ENCODE peak calls at places on chromosome 12, in six cellular contexts. P is AG04449, O is transverse colon, E is AG10803, A is SJSA1, N is WERI-Rb-1. C is an unnamed sample.

GRCh38 chr12:125218952-125219351 is 153.7 kb downstream of the AACS start:
- DNase-seq in P (no peak), O (no peak), E (no peak), A (no peak), N (no peak), C (no peak)

GRCh38 chr12:30110970-30111586 is 327.3 kb upstream of the TMTC1 start:
- DNase-seq in P (no peak), O (no peak), E (no peak), A (no peak), N (no peak), C (no peak)

GRCh38 chr12:28367326-28367725 is 177.1 kb downstream of the CCDC91 start:
- DNase-seq in P (no peak), O (no peak), E (peak), A (no peak), N (no peak), C (no peak)

GRCh38 chr12:94225924-94226630 is 77.7 kb downstream of the PLXNC1 start:
- DNase-seq in P (no peak), O (no peak), E (no peak), A (no peak), N (no peak), C (no peak)

GRCh38 chr12:78530065-78530765 is 334.4 kb upstream of the SYT1 start:
- DNase-seq in P (no peak), O (no peak), E (peak), A (no peak), N (no peak), C (no peak)

GRCh38 chr12:124479680-124480468 is 87.5 kb downstream of the NCOR2 start:
- DNase-seq in P (no peak), O (no peak), E (no peak), A (no peak), N (peak), C (no peak)

GRCh38 chr12:70486588-70486987 is 120.5 kb downstream of the KCNMB4 start:
- DNase-seq in P (no peak), O (no peak), E (no peak), A (no peak), N (no peak), C (no peak)

GRCh38 chr12:70338531-70338930 is 27.6 kb upstream of the KCNMB4 start:
- DNase-seq in P (no peak), O (no peak), E (peak), A (no peak), N (no peak), C (no peak)

GRCh38 chr12:123971770-123972447 is 722 bp downstream of the CCDC92 start:
- DNase-seq in P (no peak), O (peak), E (no peak), A (no peak), N (peak), C (no peak)

GRCh38 chr12:49264466-49264872 is 413 bp upstream of the TUBA1C start:
- DNase-seq in P (no peak), O (no peak), E (no peak), A (no peak), N (no peak), C (no peak)

GRCh38 chr12:28108599-28108998 is 81.7 kb upstream of the CCDC91 start:
- DNase-seq in P (no peak), O (no peak), E (peak), A (no peak), N (no peak), C (no peak)

GRCh38 chr12:12992418-12993175 is 7.5 kb downstream of the HEBP1 start:
- DNase-seq in P (peak), O (peak), E (peak), A (peak), N (no peak), C (peak)

GRCh38 chr12:52975204-52975603 is 26.3 kb downstream of the KRT18 start:
- DNase-seq in P (no peak), O (no peak), E (no peak), A (no peak), N (no peak), C (no peak)

GRCh38 chr12:86613306-86613705 is 357.1 kb upstream of the MGAT4C start:
- DNase-seq in P (no peak), O (no peak), E (no peak), A (no peak), N (no peak), C (no peak)

GRCh38 chr12:98418357-98419075 is 96.9 kb upstream of the TMPO start:
- DNase-seq in P (peak), O (peak), E (peak), A (peak), N (no peak), C (peak)

DNA sequence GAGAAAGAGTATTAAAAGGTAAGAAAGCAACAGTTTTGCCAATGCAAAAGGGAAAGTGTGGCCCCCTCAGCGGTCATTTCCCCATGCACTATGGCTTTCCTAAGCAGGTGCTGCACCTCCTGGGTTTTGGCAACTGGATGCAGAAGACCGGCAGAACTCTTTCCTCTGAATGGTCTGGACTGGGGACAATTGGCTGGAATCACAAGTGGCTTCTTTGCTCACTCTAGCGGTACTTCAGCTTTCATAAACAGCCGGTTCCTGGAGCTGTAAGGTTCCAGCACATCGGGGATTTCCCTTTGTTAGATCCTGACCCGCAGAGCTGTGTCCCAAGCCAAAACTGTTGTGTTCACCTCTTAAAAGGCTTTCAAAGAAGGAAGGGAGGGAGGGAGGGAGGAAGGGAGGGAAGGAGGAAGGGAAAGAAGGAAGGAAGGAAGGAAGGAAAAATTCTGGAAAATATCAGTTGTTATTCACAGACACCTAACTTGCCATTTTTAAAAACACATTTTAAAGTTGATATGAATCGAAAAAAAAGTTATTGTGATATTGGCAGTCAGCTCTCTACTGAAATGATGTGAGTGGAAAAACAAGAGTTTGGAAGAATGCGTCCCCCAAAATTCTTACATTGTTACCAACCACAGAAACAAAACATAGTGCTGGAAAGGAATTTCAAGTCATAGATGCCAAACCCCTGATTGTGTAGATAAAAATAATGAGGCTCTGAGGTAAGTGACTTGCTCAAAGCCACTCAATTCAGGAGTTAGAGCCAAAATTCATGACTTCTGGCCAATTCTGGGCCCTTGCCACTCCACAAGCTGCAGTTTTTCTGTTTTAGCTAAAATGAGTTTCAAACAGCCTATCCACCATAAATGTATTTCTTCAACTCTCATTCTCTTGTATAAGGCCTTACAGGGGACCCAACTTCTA is 220.6 kb upstream of the HMGA2 start:
- DNase-seq in P (peak), O (peak), E (peak), A (peak), N (no peak), C (peak)
- H3K4me3 ChIP-seq in P (peak), O (no peak), E (peak), A (peak), N (no peak), C (peak)

GRCh38 chr12:54012631-54013398 is 4.0 kb downstream of the HOXC8 start:
- DNase-seq in P (no peak), O (no peak), E (no peak), A (no peak), N (no peak), C (no peak)

GRCh38 chr12:54009171-54010052 is 627 bp downstream of the HOXC8 start:
- DNase-seq in P (no peak), O (no peak), E (no peak), A (no peak), N (no peak), C (no peak)

GRCh38 chr12:54010053-54010971 is 1.5 kb downstream of the HOXC8 start:
- DNase-seq in P (no peak), O (no peak), E (no peak), A (no peak), N (no peak), C (no peak)

GRCh38 chr12:54011665-54012532 is 3.1 kb downstream of the HOXC8 start:
- DNase-seq in P (no peak), O (no peak), E (no peak), A (no peak), N (no peak), C (no peak)

DNA sequence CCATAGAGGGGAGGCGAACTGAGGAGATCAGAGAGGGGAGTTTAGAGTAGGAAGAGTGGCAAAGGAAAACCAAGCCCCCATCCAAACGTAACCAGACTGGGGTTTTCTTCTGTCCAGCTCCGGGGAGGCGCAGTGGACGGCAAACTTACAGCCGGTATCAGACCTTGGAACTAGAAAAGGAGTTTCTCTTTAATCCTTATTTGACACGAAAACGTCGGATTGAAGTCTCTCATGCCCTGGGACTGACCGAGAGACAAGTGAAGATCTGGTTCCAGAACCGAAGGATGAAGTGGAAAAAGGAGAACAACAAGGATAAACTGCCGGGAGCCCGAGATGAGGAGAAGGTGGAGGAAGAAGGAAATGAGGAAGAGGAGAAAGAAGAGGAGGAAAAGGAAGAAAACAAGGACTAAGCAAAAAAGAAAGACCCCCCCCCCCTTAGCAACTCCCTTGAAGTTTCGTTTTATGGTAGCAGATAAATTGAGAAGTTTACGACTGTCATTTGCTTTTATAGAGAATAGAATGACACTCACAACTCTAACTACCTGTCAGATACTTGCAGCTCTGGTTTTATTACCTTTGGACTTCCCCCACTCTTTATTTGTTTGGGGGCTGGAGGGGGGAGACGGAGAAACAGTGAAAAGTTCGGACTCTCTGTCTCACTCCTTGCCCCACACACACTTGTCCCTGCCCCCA is 2.3 kb downstream of the HOXC8 start:
- DNase-seq in P (no peak), O (no peak), E (no peak), A (no peak), N (no peak), C (no peak)
- H3K4me3 ChIP-seq in P (peak), O (no peak), E (peak), A (peak), N (peak), C (peak)

DNA sequence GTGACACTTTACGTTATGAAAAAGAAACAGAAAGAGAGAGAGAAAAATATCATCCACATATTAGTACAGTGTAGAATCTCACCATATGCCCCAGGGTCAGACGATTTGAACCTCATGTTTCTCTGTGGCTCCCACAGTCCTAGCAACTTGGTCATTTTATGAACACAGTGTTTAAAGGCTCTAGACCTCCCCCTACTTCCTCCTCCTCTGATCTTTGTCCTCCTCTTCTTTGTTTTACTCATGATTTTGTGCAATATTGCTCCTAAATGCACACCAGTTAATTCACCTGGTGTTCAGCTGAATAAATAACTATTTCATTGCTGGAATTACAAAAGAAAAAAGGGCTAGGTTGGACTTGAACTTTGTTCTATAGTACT is 18.2 kb downstream of the GLT1D1 start:
- DNase-seq in P (no peak), O (no peak), E (no peak), A (no peak), N (no peak), C (no peak)
- H3K4me3 ChIP-seq in P (no peak), O (no peak), E (no peak), A (no peak), N (no peak), C (no peak)

GRCh38 chr12:55721601-55722213 is 1.5 kb downstream of the RDH5 start:
- DNase-seq in P (no peak), O (no peak), E (no peak), A (no peak), N (no peak), C (no peak)
- H3K4me3 ChIP-seq in P (no peak), O (no peak), E (no peak), A (no peak), N (no peak), C (peak)

DNA sequence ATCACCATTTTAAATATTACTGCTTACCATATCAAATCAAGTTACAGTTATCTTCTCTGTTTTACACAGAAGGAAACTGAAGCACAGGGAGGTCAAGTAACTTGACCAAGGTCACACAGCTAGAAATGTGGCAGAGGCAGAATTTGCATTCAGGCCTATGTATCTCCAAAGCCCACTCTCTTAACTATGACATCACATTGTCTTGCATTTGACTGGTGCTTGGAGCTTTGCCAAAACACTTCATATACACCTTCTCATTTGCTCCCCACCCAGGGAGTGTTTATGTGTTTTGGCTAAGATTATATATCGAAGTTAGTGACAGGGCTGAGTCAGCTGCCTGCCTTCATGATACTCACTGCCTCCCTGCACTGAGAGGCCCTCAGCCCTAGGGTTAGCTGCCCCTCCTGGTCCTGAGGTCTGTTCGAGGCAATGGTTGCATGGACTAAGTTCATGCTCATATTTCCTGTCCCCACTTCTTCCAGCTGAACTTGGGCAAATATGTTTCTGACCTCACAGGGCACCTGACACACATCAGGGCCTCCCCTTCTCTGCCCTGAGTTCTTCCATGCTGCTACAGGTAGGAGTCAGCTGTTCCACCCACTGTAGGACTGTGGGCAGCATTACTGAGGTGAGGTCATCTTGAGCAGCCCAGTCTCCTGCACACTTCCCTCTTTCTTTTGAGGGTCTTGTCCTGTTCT is 1.8 kb downstream of the GALNT6 start:
- DNase-seq in P (no peak), O (peak), E (no peak), A (peak), N (no peak), C (no peak)
- H3K4me3 ChIP-seq in P (no peak), O (no peak), E (no peak), A (no peak), N (no peak), C (no peak)

DNA sequence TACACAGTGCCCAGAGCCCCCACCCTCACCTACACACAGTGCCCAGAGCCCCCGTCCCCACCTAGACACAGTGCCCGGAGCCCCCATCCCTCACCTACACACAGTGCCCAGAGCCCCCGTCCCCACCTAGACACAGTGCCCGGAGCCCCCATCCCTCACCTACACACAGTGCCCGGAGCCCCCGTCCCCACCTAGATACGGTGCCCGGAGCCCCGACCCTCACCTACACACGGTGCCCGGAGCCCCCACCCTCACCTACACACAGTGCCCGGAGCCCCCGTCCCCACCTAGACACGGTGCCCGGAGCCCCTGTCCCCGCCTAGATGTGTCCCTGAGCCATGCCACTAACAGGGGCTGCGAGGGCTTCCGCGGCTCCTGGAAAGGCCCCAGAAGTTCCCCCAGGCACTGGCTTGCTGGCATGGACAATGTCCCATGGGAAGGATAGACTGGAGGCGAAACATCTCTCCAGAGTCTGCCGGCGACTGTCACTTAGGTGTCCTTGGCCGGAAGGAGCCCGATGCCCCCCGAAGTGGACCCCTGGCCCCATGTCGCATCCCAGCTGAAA is 146.0 kb downstream of the PIWIL1 start:
- DNase-seq in P (no peak), O (no peak), E (no peak), A (peak), N (no peak), C (no peak)
- H3K4me3 ChIP-seq in P (no peak), O (no peak), E (no peak), A (no peak), N (no peak), C (no peak)

C was measured in epithelial cell of proximal tubule.